ENCODE peak calls at places on chromosomes 16 and 17, in eight cellular contexts. One of them, this sample, is unnamed.

GRCh38 chr16:89261691-89262563 is 44.4 kb downstream of the ZNF778 start:
- DNase-seq in ascending aorta: no peak
- DNase-seq in uterus: no peak
- DNase-seq in ACHN: peak
- DNase-seq in hippocampal formation: no peak
- DNase-seq in AG08395: no peak
- DNase-seq in AG10803: peak
- DNase-seq in pulmonary artery endothelial cell: no peak
- DNase-seq in this sample: no peak

GRCh38 chr16:84314814-84315213 is 20.1 kb downstream of the WFDC1 start:
- DNase-seq in uterus: no peak
- DNase-seq in ascending aorta: no peak
- DNase-seq in ACHN: no peak
- DNase-seq in AG08395: no peak
- DNase-seq in hippocampal formation: no peak
- DNase-seq in pulmonary artery endothelial cell: no peak
- DNase-seq in AG10803: no peak
- DNase-seq in this sample: no peak

GRCh38 chr16:82633964-82634600 is 7.3 kb downstream of the CDH13 start:
- DNase-seq in pulmonary artery endothelial cell: no peak
- DNase-seq in ascending aorta: no peak
- DNase-seq in AG08395: peak
- DNase-seq in AG10803: peak
- DNase-seq in uterus: no peak
- DNase-seq in hippocampal formation: peak
- DNase-seq in ACHN: no peak
- DNase-seq in this sample: no peak

GRCh38 chr16:80766798-80767197 is 37.6 kb downstream of the CDYL2 start:
- DNase-seq in ACHN: no peak
- DNase-seq in hippocampal formation: no peak
- DNase-seq in AG10803: no peak
- DNase-seq in pulmonary artery endothelial cell: no peak
- DNase-seq in AG08395: no peak
- DNase-seq in ascending aorta: no peak
- DNase-seq in uterus: no peak
- DNase-seq in this sample: no peak

GRCh38 chr17:16313159-16314090 is 39.8 kb downstream of the CENPV start:
- DNase-seq in ascending aorta: no peak
- DNase-seq in pulmonary artery endothelial cell: no peak
- DNase-seq in AG10803: no peak
- DNase-seq in AG08395: no peak
- DNase-seq in uterus: no peak
- DNase-seq in hippocampal formation: no peak
- DNase-seq in ACHN: peak
- DNase-seq in this sample: no peak

GRCh38 chr17:29595107-29595942 is 2.4 kb downstream of the ANKRD13B start:
- DNase-seq in ascending aorta: no peak
- DNase-seq in hippocampal formation: no peak
- DNase-seq in AG10803: no peak
- DNase-seq in pulmonary artery endothelial cell: no peak
- DNase-seq in AG08395: no peak
- DNase-seq in uterus: no peak
- DNase-seq in ACHN: no peak
- DNase-seq in this sample: no peak

GRCh38 chr17:82330322-82331239 is 3.0 kb downstream of the SECTM1 start:
- DNase-seq in pulmonary artery endothelial cell: no peak
- DNase-seq in AG08395: peak
- DNase-seq in hippocampal formation: no peak
- DNase-seq in ascending aorta: no peak
- DNase-seq in ACHN: peak
- DNase-seq in AG10803: peak
- DNase-seq in uterus: no peak
- DNase-seq in this sample: peak

GRCh38 chr17:28716740-28717577 is 709 bp downstream of the RAB34 start:
- DNase-seq in hippocampal formation: no peak
- DNase-seq in AG08395: peak
- DNase-seq in ACHN: peak
- DNase-seq in pulmonary artery endothelial cell: no peak
- DNase-seq in ascending aorta: no peak
- DNase-seq in AG10803: peak
- DNase-seq in uterus: peak
- DNase-seq in this sample: peak

GRCh38 chr17:7844292-7845154 is 10.3 kb upstream of the TMEM88 start:
- DNase-seq in ascending aorta: peak
- DNase-seq in ACHN: peak
- DNase-seq in hippocampal formation: peak
- DNase-seq in pulmonary artery endothelial cell: peak
- DNase-seq in AG10803: peak
- DNase-seq in AG08395: peak
- DNase-seq in uterus: peak
- DNase-seq in this sample: peak

GRCh38 chr16:49822649-49823370 is 33.1 kb downstream of the ZNF423 start:
- DNase-seq in uterus: no peak
- DNase-seq in ACHN: no peak
- DNase-seq in hippocampal formation: peak
- DNase-seq in AG10803: no peak
- DNase-seq in pulmonary artery endothelial cell: no peak
- DNase-seq in ascending aorta: no peak
- DNase-seq in AG08395: no peak
- DNase-seq in this sample: no peak

GRCh38 chr16:8961811-8962390 is 1.8 kb downstream of the USP7 start:
- DNase-seq in ascending aorta: no peak
- DNase-seq in AG08395: no peak
- DNase-seq in ACHN: no peak
- DNase-seq in uterus: no peak
- DNase-seq in hippocampal formation: no peak
- DNase-seq in AG10803: no peak
- DNase-seq in pulmonary artery endothelial cell: no peak
- DNase-seq in this sample: no peak

GRCh38 chr17:35373532-35373983 is at the start of gene SLFN11:
- DNase-seq in ACHN: peak
- DNase-seq in AG08395: peak
- DNase-seq in uterus: peak
- DNase-seq in ascending aorta: peak
- DNase-seq in AG10803: peak
- DNase-seq in hippocampal formation: peak
- DNase-seq in pulmonary artery endothelial cell: peak
- DNase-seq in this sample: peak

GRCh38 chr16:795580-796229 is 4.8 kb downstream of the GNG13 start:
- DNase-seq in hippocampal formation: no peak
- DNase-seq in AG08395: no peak
- DNase-seq in pulmonary artery endothelial cell: no peak
- DNase-seq in uterus: no peak
- DNase-seq in AG10803: no peak
- DNase-seq in ACHN: no peak
- DNase-seq in ascending aorta: no peak
- DNase-seq in this sample: no peak

GRCh38 chr17:49230636-49231562 is at the start of gene PHOSPHO1:
- DNase-seq in ascending aorta: peak
- DNase-seq in ACHN: peak
- DNase-seq in AG08395: peak
- DNase-seq in pulmonary artery endothelial cell: peak
- DNase-seq in AG10803: peak
- DNase-seq in uterus: peak
- DNase-seq in hippocampal formation: peak
- DNase-seq in this sample: peak

GRCh38 chr17:50297407-50297865 is 23.2 kb downstream of the TMEM92 start:
- DNase-seq in AG08395: peak
- DNase-seq in AG10803: peak
- DNase-seq in ACHN: peak
- DNase-seq in uterus: peak
- DNase-seq in hippocampal formation: peak
- DNase-seq in ascending aorta: peak
- DNase-seq in pulmonary artery endothelial cell: peak
- DNase-seq in this sample: peak

GRCh38 chr16:2761886-2762583 is 9.6 kb downstream of the SRRM2 start:
- DNase-seq in AG08395: no peak
- DNase-seq in uterus: no peak
- DNase-seq in hippocampal formation: no peak
- DNase-seq in AG10803: no peak
- DNase-seq in ascending aorta: no peak
- DNase-seq in pulmonary artery endothelial cell: no peak
- DNase-seq in ACHN: no peak
- DNase-seq in this sample: no peak

GRCh38 chr16:28936784-28937155 is 5.0 kb downstream of the CD19 start:
- DNase-seq in AG08395: no peak
- DNase-seq in hippocampal formation: no peak
- DNase-seq in ascending aorta: no peak
- DNase-seq in uterus: no peak
- DNase-seq in pulmonary artery endothelial cell: no peak
- DNase-seq in AG10803: no peak
- DNase-seq in ACHN: no peak
- DNase-seq in this sample: no peak

This sample was measured in A673.